ENCODE peak calls at places on chromosome 11, in seven cellular contexts. E, N, D, T, Z, A and H are unnamed samples.

GRCh38 chr11:102911758-102912481 is 37.1 kb upstream of the MMP12 start:
- DNase-seq in E (peak; percentile 51), N (no peak), D (no peak), T (no peak), Z (no peak), A (no peak), H (no peak)

GRCh38 chr11:67405196-67405567 is 1.3 kb downstream of the TBC1D10C start:
- DNase-seq in E (no peak), N (no peak), D (no peak), T (no peak), Z (no peak), A (no peak), H (no peak)

GRCh38 chr11:91081440-91082088 is 858.7 kb upstream of the CHORDC1 start:
- DNase-seq in E (peak; percentile 89), N (no peak), D (peak; percentile 2), T (no peak), Z (peak; percentile 13), A (no peak), H (no peak)

GRCh38 chr11:59283825-59284772 is 71.4 kb upstream of the MPEG1 start:
- DNase-seq in E (peak; percentile 63), N (no peak), D (peak; percentile 68), T (peak; percentile 38), Z (peak; percentile 23), A (peak; percentile 34), H (peak; percentile 62)

GRCh38 chr11:36499325-36499724 is 10.7 kb downstream of the TRAF6 start:
- DNase-seq in E (no peak), N (no peak), D (no peak), T (no peak), Z (no peak), A (no peak), H (peak; percentile 32)

GRCh38 chr11:11382858-11383532 is 29.9 kb upstream of the CSNK2A3 start:
- DNase-seq in E (no peak), N (no peak), D (no peak), T (no peak), Z (no peak), A (no peak), H (no peak)

GRCh38 chr11:34209809-34210208 is 104.4 kb downstream of the NAT10 start:
- DNase-seq in E (no peak), N (no peak), D (peak; percentile 20), T (no peak), Z (no peak), A (no peak), H (no peak)

GRCh38 chr11:131514062-131514461 is 143.6 kb downstream of the NTM start:
- DNase-seq in E (no peak), N (no peak), D (no peak), T (no peak), Z (no peak), A (no peak), H (no peak)

GRCh38 chr11:122793500-122793899 is 44.8 kb upstream of the CRTAM start:
- DNase-seq in E (no peak), N (no peak), D (no peak), T (no peak), Z (no peak), A (no peak), H (no peak)

GRCh38 chr11:117921456-117921855 is 7.7 kb downstream of the TMPRSS13 start:
- DNase-seq in E (no peak), N (no peak), D (no peak), T (no peak), Z (no peak), A (no peak), H (no peak)

GRCh38 chr11:9273430-9274336 is 8.5 kb upstream of the DENND5A start:
- DNase-seq in E (peak; percentile 64), N (no peak), D (peak; percentile 61), T (no peak), Z (no peak), A (no peak), H (peak; percentile 56)

GRCh38 chr11:20605602-20606091 is 6.2 kb downstream of the SLC6A5 start:
- DNase-seq in E (no peak), N (no peak), D (no peak), T (no peak), Z (no peak), A (no peak), H (no peak)

GRCh38 chr11:94968334-94968958 is 4.9 kb downstream of the CWC15 start:
- DNase-seq in E (peak; percentile 38), N (no peak), D (peak; percentile 79), T (no peak), Z (no peak), A (no peak), H (no peak)

GRCh38 chr11:12677131-12677530 is 2.9 kb downstream of the TEAD1 start:
- DNase-seq in E (peak; percentile 33), N (no peak), D (peak; percentile 35), T (no peak), Z (no peak), A (no peak), H (no peak)

GRCh38 chr11:67664213-67664585 is 10.2 kb downstream of the ALDH3B2 start:
- DNase-seq in E (no peak), N (no peak), D (no peak), T (no peak), Z (no peak), A (no peak), H (no peak)

GRCh38 chr11:10518123-10518522 is 22.9 kb downstream of the RNF141 start:
- DNase-seq in E (peak; percentile 71), N (no peak), D (no peak), T (no peak), Z (no peak), A (no peak), H (no peak)

GRCh38 chr11:116189378-116190170 is 583.2 kb downstream of the BUD13 start:
- DNase-seq in E (no peak), N (no peak), D (no peak), T (no peak), Z (no peak), A (no peak), H (no peak)

GRCh38 chr11:44559207-44559943 is 6.1 kb upstream of the CD82 start:
- DNase-seq in E (no peak), N (peak; percentile 69), D (no peak), T (no peak), Z (no peak), A (no peak), H (peak; percentile 62)

GRCh38 chr11:13923182-13923581 is 39.3 kb upstream of the SPON1 start:
- DNase-seq in E (no peak), N (no peak), D (no peak), T (no peak), Z (no peak), A (no peak), H (no peak)

GRCh38 chr11:72951193-72951592 is 137.0 kb downstream of the ATG16L2 start:
- DNase-seq in E (peak; percentile 83), N (no peak), D (peak; percentile 28), T (no peak), Z (no peak), A (no peak), H (no peak)

GRCh38 chr11:26335903-26336302 is 4.0 kb downstream of the ANO3 start:
- DNase-seq in E (no peak), N (no peak), D (peak; percentile 6), T (no peak), Z (no peak), A (no peak), H (no peak)

GRCh38 chr11:26330255-26330654 is 1.7 kb upstream of the ANO3 start:
- DNase-seq in E (no peak), N (no peak), D (no peak), T (no peak), Z (no peak), A (no peak), H (no peak)

GRCh38 chr11:26331911-26332571 is at the start of gene ANO3:
- DNase-seq in E (peak; percentile 52), N (peak; percentile 29), D (peak; percentile 88), T (peak; percentile 14), Z (no peak), A (no peak), H (no peak)

GRCh38 chr11:26333906-26334305 is 2.0 kb downstream of the ANO3 start:
- DNase-seq in E (peak; percentile 45), N (no peak), D (peak; percentile 34), T (no peak), Z (no peak), A (no peak), H (no peak)

GRCh38 chr11:26332572-26332915 is 614 bp downstream of the ANO3 start:
- DNase-seq in E (no peak), N (no peak), D (peak; percentile 17), T (no peak), Z (no peak), A (no peak), H (no peak)
- H3K4me3 ChIP-seq in E (no peak overlapping the region), N (no peak overlapping the region), D (no peak overlapping the region), T (no peak overlapping the region), Z (peak overlapping the region; percentile 31), A (no peak overlapping the region), H (no peak overlapping the region)

DNA sequence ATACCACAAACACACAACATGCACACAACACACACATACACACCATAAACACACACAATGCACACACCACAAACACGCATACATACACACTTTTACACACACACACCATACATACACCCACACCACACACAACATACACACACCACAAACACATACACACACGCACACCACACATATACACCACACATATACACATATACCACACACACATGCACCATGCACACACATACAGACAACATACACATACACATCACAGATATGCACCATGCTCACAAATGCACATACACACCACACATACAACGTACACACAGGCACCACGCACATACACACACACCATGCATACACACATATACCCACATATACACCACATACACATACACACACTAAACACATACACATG is 11.7 kb upstream of the B4GALNT4 start:
- DNase-seq in E (no peak), N (no peak), D (no peak), T (no peak), Z (no peak), A (no peak), H (no peak)
- H3K4me3 ChIP-seq in E (no peak overlapping the region), N (no peak overlapping the region), D (no peak overlapping the region), T (no peak overlapping the region), Z (no peak overlapping the region), A (no peak overlapping the region), H (no peak overlapping the region)

GRCh38 chr11:62401781-62402180 is 17.1 kb upstream of the SCGB1A1 start:
- DNase-seq in E (no peak), N (no peak), D (peak; percentile 51), T (no peak), Z (no peak), A (no peak), H (no peak)
- H3K4me3 ChIP-seq in E (no peak overlapping the region), N (no peak overlapping the region), D (peak overlapping the region; percentile 20), T (no peak overlapping the region), Z (no peak overlapping the region), A (peak overlapping the region; percentile 44), H (no peak overlapping the region)

GRCh38 chr11:47589103-47589502 is 2.6 kb downstream of the FAM180B start:
- DNase-seq in E (no peak), N (no peak), D (no peak), T (no peak), Z (no peak), A (no peak), H (no peak)

GRCh38 chr11:47586456-47586855 is at the start of gene FAM180B:
- DNase-seq in E (no peak), N (no peak), D (no peak), T (no peak), Z (peak; percentile 40), A (no peak), H (no peak)

GRCh38 chr11:47589504-47590025 is 3.1 kb downstream of the FAM180B start:
- DNase-seq in E (no peak), N (no peak), D (no peak), T (no peak), Z (no peak), A (no peak), H (no peak)

GRCh38 chr11:47587039-47587675 is 679 bp downstream of the FAM180B start:
- DNase-seq in E (no peak), N (no peak), D (no peak), T (no peak), Z (no peak), A (no peak), H (no peak)

GRCh38 chr11:47587733-47588326 is 1.4 kb downstream of the FAM180B start:
- DNase-seq in E (no peak), N (no peak), D (peak; percentile 47), T (no peak), Z (peak; percentile 43), A (no peak), H (no peak)
- H3K4me3 ChIP-seq in E (no peak overlapping the region), N (no peak overlapping the region), D (no peak overlapping the region), T (no peak overlapping the region), Z (no peak overlapping the region), A (no peak overlapping the region), H (no peak overlapping the region)